ENCODE peak calls at places on chromosome 7, in eight cellular contexts. E is HCT116, S is K562, I is A549, L is IMR-90, W is SK-N-SH, Y is GM12878, R is H1. U is an unnamed sample.

GRCh38 chr7:26912351-26912750 is 48.0 kb upstream of the SKAP2 start:
- DNase-seq in S (no peak), L (no peak), E (no peak), Y (no peak), I (no peak), R (no peak), W (no peak), U (no peak)

GRCh38 chr7:152867482-152867833 is 107.9 kb downstream of the ACTR3B start:
- DNase-seq in E (no peak), I (no peak), W (no peak), R (no peak), L (no peak), S (no peak), Y (no peak), U (no peak)

GRCh38 chr7:30562498-30562897 is 32.2 kb upstream of the GARS1 start:
- DNase-seq in E (no peak), I (no peak), W (peak), S (peak), R (no peak), Y (no peak), L (peak), U (no peak)

GRCh38 chr7:15041226-15041625 is 138.7 kb upstream of the DGKB start:
- DNase-seq in E (no peak), Y (no peak), L (peak), S (no peak), W (no peak), I (no peak), R (no peak), U (no peak)

GRCh38 chr7:115676080-115676479 is 354.5 kb downstream of the TFEC start:
- DNase-seq in S (no peak), E (peak), Y (no peak), W (no peak), L (peak), I (no peak), R (no peak), U (no peak)

GRCh38 chr7:99037327-99037940 is 106.5 kb downstream of the SMURF1 start:
- DNase-seq in E (no peak), S (no peak), I (no peak), Y (no peak), W (no peak), R (no peak), L (no peak), U (no peak)

GRCh38 chr7:54960517-54960916 is 58.3 kb upstream of the EGFR start:
- DNase-seq in R (no peak), I (no peak), Y (no peak), L (peak), W (no peak), E (no peak), S (no peak), U (no peak)

GRCh38 chr7:41705109-41705871 is 2.4 kb upstream of the INHBA start:
- DNase-seq in W (peak), L (peak), Y (peak), S (peak), R (peak), I (peak), E (no peak), U (peak)

GRCh38 chr7:133824123-133824522 is 303.0 kb upstream of the LRGUK start:
- DNase-seq in Y (no peak), W (no peak), R (no peak), E (no peak), L (no peak), I (no peak), S (no peak), U (no peak)

GRCh38 chr7:133827707-133828580 is 299.2 kb upstream of the LRGUK start:
- DNase-seq in S (no peak), L (peak), R (no peak), I (no peak), E (no peak), Y (peak), W (no peak), U (no peak)

GRCh38 chr7:133829336-133829897 is 297.7 kb upstream of the LRGUK start:
- DNase-seq in S (no peak), I (no peak), W (no peak), Y (no peak), L (peak), E (no peak), R (no peak), U (no peak)

GRCh38 chr7:133828906-133829305 is 298.2 kb upstream of the LRGUK start:
- DNase-seq in S (no peak), I (no peak), E (no peak), Y (no peak), L (no peak), R (no peak), W (no peak), U (no peak)

DNA sequence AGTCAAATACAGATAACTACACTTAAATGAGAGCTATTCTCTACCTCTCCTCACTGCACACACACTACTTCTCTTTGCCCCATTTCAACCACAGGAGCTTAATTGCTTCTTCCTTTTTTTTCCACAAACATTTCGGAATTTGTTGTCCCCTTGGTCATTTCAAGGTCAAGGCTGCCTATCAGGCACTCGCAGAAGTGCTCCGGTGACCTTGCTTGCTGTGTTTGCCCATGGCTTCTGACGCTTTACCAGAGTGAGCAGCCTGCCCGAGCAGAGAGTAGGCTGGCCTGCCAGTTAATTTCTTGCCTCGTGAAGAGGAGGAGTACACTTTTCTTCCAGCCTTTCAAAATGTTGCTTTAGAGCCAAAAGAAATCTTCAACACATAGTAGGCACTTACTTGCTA is 297.1 kb upstream of the LRGUK start:
- DNase-seq in I (no peak), R (no peak), W (no peak), Y (no peak), L (no peak), E (no peak), S (peak), U (no peak)
- TF ChIP-seq RAD21 in I (no peak), R (no peak), W (no peak), Y (no peak), L (no peak), E (no peak), S (no peak), U (no peak)

GRCh38 chr7:91149518-91149917 is 114.7 kb upstream of the FZD1 start:
- DNase-seq in L (no peak), R (no peak), S (no peak), W (peak), Y (no peak), I (no peak), E (no peak), U (no peak)
- TF ChIP-seq RAD21 in L (no peak), R (no peak), S (no peak), W (peak), Y (no peak), I (no peak), E (no peak), U (no peak)

GRCh38 chr7:45188736-45189135 is 31.1 kb downstream of the RAMP3 start:
- DNase-seq in L (no peak), W (no peak), S (no peak), Y (no peak), I (no peak), E (no peak), R (no peak), U (no peak)
- TF ChIP-seq RAD21 in L (no peak), W (no peak), S (no peak), Y (no peak), I (no peak), E (no peak), R (no peak), U (no peak)

GRCh38 chr7:140542226-140542625 is 62.9 kb upstream of the MKRN1 start:
- DNase-seq in W (no peak), L (peak), E (no peak), I (no peak), Y (no peak), S (no peak), R (no peak), U (no peak)
- TF ChIP-seq RAD21 in W (no peak), L (no peak), E (no peak), I (no peak), Y (no peak), S (no peak), R (no peak), U (no peak)

GRCh38 chr7:128810473-128810872 is 18.7 kb downstream of the CCDC136 start:
- DNase-seq in Y (no peak), R (no peak), W (no peak), L (peak), E (no peak), I (no peak), S (no peak), U (no peak)

GRCh38 chr7:128814496-128814895 is 15.7 kb upstream of the FLNC start:
- DNase-seq in R (no peak), I (no peak), L (no peak), E (no peak), W (no peak), S (no peak), Y (no peak), U (no peak)

GRCh38 chr7:128811631-128812430 is 18.4 kb upstream of the FLNC start:
- DNase-seq in L (no peak), Y (no peak), S (no peak), I (no peak), W (no peak), R (no peak), E (no peak), U (no peak)

GRCh38 chr7:128810997-128811396 is 19.2 kb upstream of the FLNC start:
- DNase-seq in Y (no peak), E (no peak), I (no peak), L (no peak), R (no peak), W (no peak), S (no peak), U (no peak)

GRCh38 chr7:128812514-128813168 is 17.6 kb upstream of the FLNC start:
- DNase-seq in Y (no peak), L (no peak), I (no peak), R (no peak), W (no peak), S (peak), E (no peak), U (no peak)
- TF ChIP-seq RAD21 in Y (no peak), L (no peak), I (no peak), R (no peak), W (no peak), S (no peak), E (no peak), U (no peak)

DNA sequence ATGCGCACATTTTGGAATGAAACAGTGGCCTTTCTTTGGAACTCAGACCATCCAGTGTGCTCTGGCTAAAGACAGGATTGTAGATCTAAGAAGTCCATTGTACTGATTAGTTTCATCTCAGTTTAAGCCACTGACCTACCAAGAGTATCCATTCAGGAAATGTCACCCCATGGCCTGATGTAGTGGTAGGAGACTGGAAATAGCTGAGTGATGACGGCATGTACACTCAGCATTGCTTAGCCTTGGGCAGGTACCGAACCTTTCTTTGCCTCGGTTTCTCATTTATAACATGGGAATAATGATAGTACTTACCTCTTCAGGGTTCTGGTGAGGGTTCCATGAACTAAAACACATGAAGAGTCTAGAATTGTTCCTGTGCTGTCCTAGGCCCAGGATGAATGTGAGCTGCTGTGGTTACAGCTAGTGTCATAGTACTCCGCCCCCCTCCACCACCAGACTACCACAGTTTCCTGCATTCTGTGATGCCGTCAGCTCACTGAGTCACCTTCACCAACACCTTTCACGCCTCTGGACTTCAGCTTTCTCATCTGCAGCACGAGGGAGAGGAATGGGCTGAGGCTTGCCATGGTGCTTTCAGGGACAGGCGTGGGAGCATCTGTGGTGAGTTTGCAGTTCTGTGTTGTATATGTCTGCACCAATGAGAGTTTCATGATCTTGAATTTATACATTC is 484.0 kb upstream of the GALNT17 start:
- DNase-seq in R (no peak), Y (peak), L (peak), I (no peak), W (no peak), S (no peak), E (no peak), U (no peak)
- TF ChIP-seq RAD21 in R (no peak), Y (no peak), L (no peak), I (no peak), W (no peak), S (no peak), E (no peak), U (no peak)

GRCh38 chr7:158613481-158613880 is 25.9 kb upstream of the PTPRN2 start:
- DNase-seq in Y (peak), W (no peak), S (no peak), E (no peak), I (no peak), L (no peak), R (no peak), U (no peak)
- TF ChIP-seq RAD21 in Y (no peak), W (no peak), S (no peak), E (no peak), I (no peak), L (no peak), R (no peak), U (no peak)

GRCh38 chr7:157930441-157930840 is 593.6 kb downstream of the DNAJB6 start:
- DNase-seq in Y (no peak), S (no peak), E (no peak), I (no peak), R (no peak), L (no peak), W (no peak), U (no peak)
- TF ChIP-seq RAD21 in Y (no peak), S (no peak), E (no peak), I (no peak), R (no peak), L (no peak), W (no peak), U (no peak)

U was measured in HepG2.